ENCODE peak calls at places on chromosomes 5 and 9, in four cellular contexts. Z, T, U and M are unnamed samples.

GRCh38 chr9:113461943-113462342 is 1.6 kb upstream of the RGS3 start:
- DNase-seq in Z (no peak), T (no peak), U (no peak), M (no peak)

GRCh38 chr5:6849569-6849968 is 136.3 kb downstream of the TENT4A start:
- DNase-seq in Z (no peak), T (no peak), U (no peak), M (no peak)

GRCh38 chr5:65100846-65101678 is 332.3 kb downstream of the CWC27 start:
- DNase-seq in Z (peak), T (peak), U (peak), M (no peak)

GRCh38 chr9:3525836-3526165 is at the start of gene RFX3:
- DNase-seq in Z (peak), T (peak), U (peak), M (peak)

GRCh38 chr5:10172242-10172641 is 77.4 kb downstream of the ATPSCKMT start:
- DNase-seq in Z (no peak), T (no peak), U (no peak), M (no peak)

GRCh38 chr5:108729306-108729645 is 18.4 kb upstream of the FER start:
- DNase-seq in Z (no peak), T (no peak), U (no peak), M (no peak)

GRCh38 chr5:2205185-2205585 is 322.5 kb upstream of the IRX4 start:
- DNase-seq in Z (no peak), T (no peak), U (peak), M (no peak)

GRCh38 chr9:18338042-18338441 is 135.9 kb upstream of the ADAMTSL1 start:
- DNase-seq in Z (no peak), T (no peak), U (no peak), M (no peak)

GRCh38 chr9:72906810-72907209 is 46.0 kb downstream of the ALDH1A1 start:
- DNase-seq in Z (no peak), T (no peak), U (no peak), M (no peak)

GRCh38 chr5:1502046-1502736 is 21.6 kb downstream of the LPCAT1 start:
- DNase-seq in Z (no peak), T (no peak), U (no peak), M (no peak)

GRCh38 chr9:73116030-73116429 is 35.6 kb upstream of the ANXA1 start:
- DNase-seq in Z (no peak), T (no peak), U (no peak), M (no peak)

GRCh38 chr5:78650562-78650930 is 2.0 kb upstream of the LHFPL2 start:
- DNase-seq in Z (no peak), T (no peak), U (no peak), M (no peak)

GRCh38 chr5:142717582-142718215 is 31.8 kb upstream of the FGF1 start:
- DNase-seq in Z (peak), T (no peak), U (no peak), M (no peak)

GRCh38 chr9:128986671-128987070 is 39.2 kb downstream of the NUP188 start:
- DNase-seq in Z (no peak), T (no peak), U (no peak), M (no peak)

GRCh38 chr5:9956725-9957124 is 293.0 kb downstream of the ATPSCKMT start:
- DNase-seq in Z (no peak), T (no peak), U (no peak), M (no peak)

GRCh38 chr9:34382054-34382453 is 5.4 kb upstream of the MYORG start:
- DNase-seq in Z (no peak), T (no peak), U (no peak), M (no peak)

GRCh38 chr9:109269839-109270238 is 51.0 kb downstream of the EPB41L4B start:
- DNase-seq in Z (no peak), T (no peak), U (no peak), M (no peak)

GRCh38 chr9:133116346-133117231 is 4.5 kb downstream of the RALGDS start:
- DNase-seq in Z (no peak), T (no peak), U (no peak), M (no peak)

GRCh38 chr5:112491257-112491656 is 72.2 kb upstream of the EPB41L4A start:
- DNase-seq in Z (no peak), T (no peak), U (no peak), M (no peak)

GRCh38 chr9:35658144-35658893 is at the start of gene CCDC107:
- DNase-seq in Z (peak), T (peak), U (peak), M (peak)
- TF ChIP-seq CTCF in Z (peak), T (peak), U (peak), M (peak)

GRCh38 chr9:137304383-137305059 is 2.5 kb upstream of the NRARP start:
- DNase-seq in Z (no peak), T (peak), U (peak), M (peak)
- TF ChIP-seq CTCF in Z (no peak), T (no peak), U (peak), M (no peak)

GRCh38 chr9:16266648-16267276 is 603.7 kb downstream of the BNC2 start:
- DNase-seq in Z (no peak), T (no peak), U (no peak), M (no peak)
- TF ChIP-seq CTCF in Z (no peak), T (peak), U (peak), M (no peak)

DNA sequence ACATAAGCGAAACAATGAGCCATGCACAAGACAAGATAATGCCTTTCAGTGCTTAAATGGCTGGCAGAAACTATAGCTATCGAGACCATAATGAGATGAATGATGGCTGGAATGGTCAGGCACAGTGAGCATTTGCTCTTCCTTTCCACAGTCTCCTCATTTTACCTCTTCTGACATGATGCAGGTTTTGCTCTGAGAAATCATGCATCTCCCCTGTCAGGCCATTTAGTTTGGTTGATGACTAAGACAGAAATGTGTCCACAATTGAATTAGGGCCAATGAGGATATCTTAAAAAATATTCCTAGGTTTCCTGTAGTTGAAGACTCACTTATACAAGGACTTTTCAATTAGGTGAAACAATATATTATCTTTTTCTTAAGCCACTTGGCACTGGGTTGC is 475.1 kb downstream of the TMEM232 start:
- DNase-seq in Z (no peak), T (no peak), U (no peak), M (no peak)
- TF ChIP-seq CTCF in Z (no peak), T (no peak), U (no peak), M (no peak)